ENCODE peak calls at places on chromosomes 4 and X, in four cellular contexts. Z is A549, T is HepG2, N is K562. W is an unnamed sample.

GRCh38 chrX:1359477-1359873 is 22.9 kb downstream of the IL3RA start:
- DNase-seq in T (no peak), Z (no peak), N (no peak), W (no peak)

GRCh38 chr4:54090804-54091623 is 8.9 kb upstream of the GSX2 start:
- DNase-seq in Z (peak), N (no peak), T (peak), W (no peak)

GRCh38 chrX:135688137-135688536 is 25.3 kb upstream of the CT45A1 start:
- DNase-seq in T (no peak), N (peak), Z (no peak), W (no peak)

GRCh38 chrX:131828482-131828881 is 194.6 kb upstream of the STK26 start:
- DNase-seq in N (no peak), T (no peak), Z (no peak), W (no peak)

GRCh38 chr4:48901196-48901595 is 5.4 kb downstream of the OCIAD2 start:
- DNase-seq in N (no peak), Z (no peak), T (no peak), W (no peak)

GRCh38 chr4:152535903-152536544 is at the start of gene FBXW7:
- DNase-seq in N (peak), T (peak), Z (peak), W (peak)

GRCh38 chrX:132665676-132666075 is 176.8 kb upstream of the MBNL3 start:
- DNase-seq in Z (no peak), T (no peak), N (no peak), W (no peak)

GRCh38 chrX:150902434-150903109 is 4.1 kb upstream of the CD99L2 start:
- DNase-seq in T (no peak), Z (no peak), N (no peak), W (peak)

GRCh38 chr4:3512279-3512678 is 19.9 kb downstream of the LRPAP1 start:
- DNase-seq in T (no peak), Z (no peak), N (no peak), W (no peak)

GRCh38 chrX:71536285-71536684 is 3.4 kb downstream of the OGT start:
- DNase-seq in T (no peak), Z (no peak), N (no peak), W (no peak)

GRCh38 chr4:115711575-115711974 is 598.2 kb upstream of the NDST4 start:
- DNase-seq in N (no peak), Z (no peak), T (no peak), W (no peak)

GRCh38 chrX:49059209-49060191 is 701 bp downstream of the CCDC120 start:
- DNase-seq in N (no peak), T (no peak), Z (no peak), W (no peak)

GRCh38 chrX:106752101-106752678 is 25.7 kb downstream of the RNF128 start:
- DNase-seq in T (no peak), Z (no peak), N (no peak), W (no peak)

GRCh38 chr4:78517050-78517652 is 34.4 kb upstream of the ANXA3 start:
- DNase-seq in N (peak), T (peak), Z (peak), W (no peak)

GRCh38 chr4:70980196-70980595 is 13.3 kb upstream of the DCK start:
- DNase-seq in T (peak), N (no peak), Z (no peak), W (no peak)

GRCh38 chrX:43676960-43677582 is 21.0 kb downstream of the MAOA start:
- DNase-seq in T (peak), N (no peak), Z (no peak), W (no peak)

GRCh38 chrX:47864785-47865184 is 28.1 kb downstream of the ZNF81 start:
- DNase-seq in N (no peak), T (no peak), Z (no peak), W (no peak)

GRCh38 chr4:85475631-85476233 is 782 bp downstream of the ARHGAP24 start:
- DNase-seq in Z (no peak), N (no peak), T (no peak), W (no peak)

GRCh38 chr4:157304769-157305168 is 84.2 kb downstream of the GRIA2 start:
- DNase-seq in Z (no peak), N (no peak), T (no peak), W (no peak)

GRCh38 chr4:168654206-168655174 is 157.6 kb downstream of the PALLD start:
- DNase-seq in N (no peak), Z (no peak), T (no peak), W (no peak)

GRCh38 chr4:15003891-15004700 is 1.8 kb downstream of the CPEB2 start:
- DNase-seq in T (no peak), Z (no peak), N (peak), W (peak)

GRCh38 chrX:115911967-115912366 is 258.6 kb upstream of the AGTR2 start:
- DNase-seq in N (no peak), Z (no peak), T (no peak), W (peak)

GRCh38 chrX:115112411-115112810 is 76.8 kb upstream of the RBMXL3 start:
- DNase-seq in T (no peak), N (no peak), Z (no peak), W (no peak)

GRCh38 chr4:40264995-40265909 is 68.4 kb downstream of the RHOH start:
- DNase-seq in T (no peak), N (peak), Z (no peak), W (no peak)

GRCh38 chrX:3659761-3660160 is 53.7 kb downstream of the PRKX start:
- DNase-seq in T (no peak), N (no peak), Z (no peak), W (no peak)

GRCh38 chrX:128800138-128800537 is 723.2 kb downstream of the SMARCA1 start:
- DNase-seq in T (no peak), Z (no peak), N (no peak), W (no peak)

GRCh38 chr4:45578874-45579273 is 545.0 kb downstream of the GABRG1 start:
- DNase-seq in N (no peak), T (no peak), Z (no peak), W (no peak)

GRCh38 chr4:7301846-7302630 is 109.7 kb downstream of the SORCS2 start:
- DNase-seq in Z (no peak), T (no peak), N (no peak), W (no peak)

GRCh38 chr4:135385830-135386581 is 1184.4 kb upstream of the PABPC4L start:
- DNase-seq in T (no peak), Z (no peak), N (no peak), W (no peak)

GRCh38 chr4:40648742-40649281 is 19.1 kb upstream of the RBM47 start:
- DNase-seq in T (no peak), N (no peak), Z (no peak), W (no peak)

GRCh38 chr4:85058551-85058950 is 92.1 kb upstream of the WDFY3 start:
- DNase-seq in N (no peak), Z (no peak), T (no peak), W (no peak)

GRCh38 chr4:23855912-23856605 is 33.8 kb downstream of the PPARGC1A start:
- DNase-seq in T (peak), Z (no peak), N (no peak), W (no peak)

GRCh38 chr4:182531555-182532162 is 288.5 kb downstream of the TENM3 start:
- DNase-seq in Z (no peak), N (no peak), T (no peak), W (no peak)

GRCh38 chrX:19121898-19122640 is at the start of gene ADGRG2:
- DNase-seq in T (no peak), Z (peak), N (no peak), W (no peak)

GRCh38 chr4:60923075-60923474 is 277.1 kb upstream of the ADGRL3 start:
- DNase-seq in T (no peak), N (no peak), Z (no peak), W (no peak)

GRCh38 chrX:26613951-26614350 is 398.0 kb downstream of the MAGEB5 start:
- DNase-seq in T (no peak), N (no peak), Z (no peak), W (no peak)

GRCh38 chr4:53592686-53593641 is 1.7 kb upstream of the LNX1 start:
- DNase-seq in Z (peak), T (no peak), N (peak), W (peak)

GRCh38 chr4:181176306-181176705 is 1066.9 kb upstream of the TENM3 start:
- DNase-seq in Z (no peak), T (no peak), N (no peak), W (no peak)

GRCh38 chr4:26217429-26217828 is 103.4 kb upstream of the RBPJ start:
- DNase-seq in T (no peak), Z (no peak), N (no peak), W (no peak)

GRCh38 chr4:26215725-26216124 is 105.1 kb upstream of the RBPJ start:
- DNase-seq in Z (no peak), N (no peak), T (no peak), W (no peak)

GRCh38 chr4:26218677-26219181 is 102.1 kb upstream of the RBPJ start:
- DNase-seq in T (no peak), Z (no peak), N (no peak), W (no peak)

GRCh38 chr4:26219206-26219605 is 101.6 kb upstream of the RBPJ start:
- DNase-seq in Z (no peak), T (no peak), N (no peak), W (no peak)

DNA sequence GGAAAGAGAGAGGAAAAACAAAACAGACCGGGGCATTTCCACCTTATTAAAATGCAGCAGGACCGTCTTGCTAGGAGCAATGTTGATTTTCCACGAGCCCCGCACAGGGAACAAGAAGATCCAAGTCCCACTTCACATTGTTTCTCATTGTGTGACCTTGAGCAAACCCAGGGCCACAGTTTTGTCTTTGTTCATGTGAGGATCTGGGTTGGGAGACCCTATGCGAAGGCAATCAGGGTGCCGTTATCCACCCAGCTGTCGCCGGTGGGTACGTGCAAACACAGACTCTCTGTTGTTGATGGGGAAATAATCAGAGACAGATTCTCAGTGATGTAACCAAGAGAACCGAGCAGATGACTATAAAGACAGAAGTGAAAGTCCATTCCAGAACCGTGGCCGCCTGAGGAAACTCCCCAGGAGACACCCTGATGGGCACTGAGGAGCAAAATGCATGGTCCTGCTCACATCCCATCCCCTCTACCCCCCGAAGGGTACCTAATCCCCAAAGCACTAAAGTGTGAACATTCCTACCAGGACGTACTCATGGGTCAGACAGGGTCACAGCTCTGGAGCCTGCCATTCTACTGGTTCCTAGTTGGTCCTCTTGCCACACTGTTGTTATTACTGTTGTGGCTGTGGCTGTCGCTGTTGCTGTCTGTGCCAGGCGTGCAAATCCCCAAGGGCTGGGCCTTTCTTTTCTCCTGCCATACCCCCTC is 102.7 kb upstream of the RBPJ start:
- DNase-seq in N (no peak), Z (no peak), T (no peak), W (no peak)
- TF ChIP-seq RNF2 in N (no peak), Z (no peak), T (no peak), W (no peak)

GRCh38 chrX:41273638-41274037 is 60.3 kb upstream of the DDX3X start:
- DNase-seq in T (no peak), Z (no peak), N (no peak), W (no peak)

GRCh38 chrX:41276661-41277506 is 57.1 kb upstream of the DDX3X start:
- DNase-seq in T (no peak), Z (no peak), N (no peak), W (no peak)

GRCh38 chrX:41275661-41276609 is 58.0 kb upstream of the DDX3X start:
- DNase-seq in T (peak), Z (peak), N (peak), W (peak)
- TF ChIP-seq RNF2 in T (no peak), Z (no peak), N (no peak), W (no peak)

DNA sequence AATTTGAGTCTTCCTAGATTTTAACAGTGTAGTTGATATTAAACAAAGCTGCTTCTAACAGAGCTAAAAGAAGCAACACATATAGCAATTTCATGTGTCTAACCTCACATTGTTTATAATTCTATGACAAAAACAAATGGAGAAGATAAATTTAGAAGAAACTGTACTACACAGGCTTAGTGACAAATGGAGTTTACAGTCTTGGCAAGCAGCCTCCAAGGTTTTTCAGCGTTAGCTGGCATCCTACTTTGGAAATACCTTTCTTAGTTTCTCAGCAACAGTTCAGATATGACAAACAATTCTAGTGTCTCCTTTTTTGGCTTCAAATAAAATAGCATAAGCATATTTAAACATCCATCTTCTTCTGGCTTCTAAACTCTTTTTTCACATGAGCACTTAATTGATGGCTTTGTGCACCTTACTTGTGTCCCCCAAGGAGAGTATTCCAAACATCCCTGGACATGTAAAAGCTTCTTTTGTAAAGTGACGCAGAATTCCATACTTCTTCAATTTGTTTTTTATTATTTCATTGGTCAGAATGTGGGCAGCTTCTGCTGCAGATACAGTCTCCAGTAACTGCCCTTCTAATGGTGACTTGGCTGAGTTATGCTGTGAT is 249.8 kb downstream of the ANTXR2 start:
- DNase-seq in T (no peak), Z (no peak), N (no peak), W (no peak)
- TF ChIP-seq RNF2 in T (no peak), Z (no peak), N (no peak), W (no peak)

DNA sequence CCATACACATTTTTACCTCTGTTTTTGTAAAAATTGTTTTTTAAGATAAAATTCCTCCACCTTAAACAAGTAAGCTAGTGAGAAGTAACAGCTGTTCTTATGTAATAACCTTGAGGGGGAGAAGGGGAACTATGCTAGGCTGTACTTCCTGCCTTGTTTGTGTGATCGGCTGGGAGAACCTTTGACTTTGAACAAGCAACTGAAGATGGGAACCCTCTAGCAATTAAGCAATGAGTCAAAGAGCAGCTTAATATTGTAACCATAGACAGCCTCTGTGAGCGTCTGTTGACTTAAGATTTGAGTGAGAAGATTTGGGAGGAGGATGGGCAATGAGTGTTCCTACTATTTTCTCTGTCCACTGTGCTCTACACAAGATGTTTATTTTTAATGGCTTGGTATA is 135.1 kb downstream of the SCLT1 start:
- DNase-seq in T (peak), N (no peak), Z (no peak), W (no peak)
- TF ChIP-seq RNF2 in T (no peak), N (no peak), Z (no peak), W (no peak)

GRCh38 chr4:185671041-185671440 is 135.7 kb upstream of the PDLIM3 start:
- DNase-seq in N (no peak), Z (no peak), T (no peak), W (no peak)
- TF ChIP-seq RNF2 in N (no peak), Z (no peak), T (no peak), W (no peak)

DNA sequence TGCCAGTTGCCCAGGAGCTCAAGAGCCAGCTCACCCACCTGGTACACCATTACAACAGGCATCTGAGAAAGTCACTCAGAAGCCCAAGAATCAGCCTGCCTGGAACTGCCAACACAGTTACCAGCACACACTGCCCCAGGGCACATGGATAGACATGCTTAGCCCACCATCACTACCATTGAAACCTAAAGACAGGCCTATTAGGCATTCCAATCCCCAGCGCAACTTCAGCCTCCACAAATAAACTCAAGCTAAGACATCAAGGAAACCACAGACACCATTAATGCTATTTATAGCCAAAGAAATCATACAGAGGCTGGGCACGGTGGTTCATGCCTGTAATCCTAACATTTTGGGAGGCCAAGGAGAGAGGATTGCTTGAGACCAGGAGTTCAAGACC is 42.3 kb downstream of the ATRX start:
- DNase-seq in T (no peak), Z (no peak), N (no peak), W (no peak)
- TF ChIP-seq RNF2 in T (no peak), Z (no peak), N (no peak), W (no peak)

GRCh38 chrX:118566359-118566758 is 70.7 kb downstream of the DOCK11 start:
- DNase-seq in Z (no peak), T (no peak), N (no peak), W (no peak)

GRCh38 chrX:118570209-118570608 is 74.6 kb downstream of the DOCK11 start:
- DNase-seq in T (no peak), Z (no peak), N (no peak), W (no peak)

GRCh38 chrX:118571829-118572228 is 76.2 kb downstream of the DOCK11 start:
- DNase-seq in N (no peak), T (peak), Z (no peak), W (no peak)

GRCh38 chrX:118565853-118566252 is 70.2 kb downstream of the DOCK11 start:
- DNase-seq in Z (no peak), N (no peak), T (no peak), W (no peak)

GRCh38 chrX:118569676-118570075 is 74.1 kb downstream of the DOCK11 start:
- DNase-seq in N (no peak), Z (no peak), T (no peak), W (no peak)
- TF ChIP-seq RNF2 in N (no peak), Z (no peak), T (no peak), W (no peak)

GRCh38 chr4:147714575-147715401 is 17.1 kb upstream of the ARHGAP10 start:
- DNase-seq in Z (no peak), T (no peak), N (no peak), W (no peak)
- TF ChIP-seq RNF2 in Z (no peak), T (no peak), N (no peak), W (no peak)

W was measured in H1.